ENCODE peak calls at places on chromosomes 4 and X, in eight cellular contexts. C is T-helper 9 cell, F is T follicular helper cell, R is type B pancreatic cell, G is SK-N-DZ, A is fibroblast of mammary gland, Y is thoracic aorta, T is astrocyte of the spinal cord. S is an unnamed sample.

GRCh38 chr4:14667624-14668295 is 334.5 kb upstream of the CPEB2 start:
- DNase-seq in R (no peak), G (no peak), F (no peak), C (no peak), Y (no peak), T (peak; percentile 87), A (no peak), S (no peak)

GRCh38 chr4:53039741-53040458 is 177.8 kb downstream of the RASL11B start:
- DNase-seq in C (no peak), A (no peak), Y (no peak), T (no peak), G (peak; percentile 55), R (no peak), F (no peak), S (no peak)

GRCh38 chr4:94870151-94870550 is 112.4 kb downstream of the BMPR1B start:
- DNase-seq in Y (no peak), F (no peak), R (no peak), C (no peak), A (peak; percentile 21), G (no peak), T (no peak), S (no peak)

GRCh38 chr4:39231660-39232059 is 49.3 kb downstream of the WDR19 start:
- DNase-seq in C (no peak), G (no peak), Y (no peak), F (no peak), T (no peak), R (no peak), A (no peak), S (no peak)

GRCh38 chrX:40173662-40174593 is 76.2 kb upstream of the BCOR start:
- DNase-seq in R (no peak), C (no peak), A (no peak), T (no peak), F (no peak), Y (no peak), G (peak; percentile 56), S (peak; percentile 68)

GRCh38 chr4:155745984-155746383 is 12.8 kb upstream of the GUCY1B1 start:
- DNase-seq in T (peak; percentile 27), R (no peak), C (no peak), G (no peak), A (peak; percentile 88), Y (no peak), F (no peak), S (no peak)

GRCh38 chr4:76308548-76308947 is 2.0 kb downstream of the STBD1 start:
- DNase-seq in G (peak; percentile 4), F (no peak), Y (no peak), A (no peak), R (no peak), C (no peak), T (no peak), S (no peak)

GRCh38 chr4:169870507-169870906 is 112.8 kb upstream of the HPF1 start:
- DNase-seq in T (no peak), G (no peak), C (no peak), R (no peak), A (no peak), Y (no peak), F (no peak), S (no peak)

GRCh38 chr4:36399762-36400353 is 118.4 kb downstream of the DTHD1 start:
- DNase-seq in C (peak; percentile 34), F (peak; percentile 25), A (peak; percentile 2), G (no peak), T (peak; percentile 41), Y (no peak), R (no peak), S (no peak)

GRCh38 chr4:87087015-87087920 is 133.2 kb downstream of the KLHL8 start:
- DNase-seq in F (no peak), Y (no peak), A (no peak), G (no peak), C (no peak), R (no peak), T (no peak), S (no peak)

GRCh38 chr4:89773793-89774192 is 63.2 kb downstream of the SNCA start:
- DNase-seq in R (no peak), C (no peak), A (no peak), G (no peak), F (no peak), T (no peak), Y (no peak), S (no peak)

GRCh38 chr4:760616-761015 is 55.0 kb downstream of the PCGF3 start:
- DNase-seq in F (no peak), R (no peak), G (no peak), C (no peak), Y (no peak), T (no peak), A (no peak), S (no peak)

GRCh38 chr4:2335729-2336101 is 73.8 kb upstream of the MXD4 start:
- DNase-seq in F (no peak), T (no peak), Y (no peak), A (no peak), G (no peak), C (no peak), R (no peak), S (no peak)

GRCh38 chr4:118783887-118784286 is 52.0 kb downstream of the SEC24D start:
- DNase-seq in T (peak; percentile 58), C (no peak), R (no peak), G (no peak), F (no peak), A (peak; percentile 82), Y (no peak), S (no peak)

GRCh38 chrX:444305-444704 is 57.6 kb upstream of the PPP2R3B start:
- DNase-seq in A (no peak), R (no peak), C (no peak), G (no peak), T (no peak), F (no peak), Y (no peak), S (no peak)

GRCh38 chr4:169089004-169089403 is 78.9 kb upstream of the CBR4 start:
- DNase-seq in G (peak; percentile 31), A (no peak), R (no peak), C (no peak), F (no peak), T (no peak), Y (no peak), S (no peak)

GRCh38 chr4:6619466-6620255 is 20.8 kb upstream of the MRFAP1 start:
- DNase-seq in A (no peak), F (no peak), R (no peak), Y (no peak), C (no peak), T (no peak), G (no peak), S (no peak)

GRCh38 chr4:114249561-114250356 is 270.3 kb upstream of the ARSJ start:
- DNase-seq in F (no peak), T (no peak), R (no peak), Y (no peak), A (peak; percentile 26), G (no peak), C (no peak), S (no peak)

GRCh38 chr4:177554966-177555574 is 112.8 kb upstream of the AGA start:
- DNase-seq in C (no peak), A (peak; percentile 46), G (peak; percentile 11), F (no peak), T (peak; percentile 44), R (no peak), Y (no peak), S (no peak)

GRCh38 chr4:1711055-1711905 is 839 bp downstream of the SLBP start:
- DNase-seq in Y (no peak), A (peak; percentile 59), T (peak; percentile 44), F (peak; percentile 25), G (no peak), R (no peak), C (no peak), S (peak; percentile 48)

GRCh38 chr4:165461176-165461835 is 82.5 kb downstream of the CPE start:
- DNase-seq in Y (no peak), A (peak; percentile 71), T (peak; percentile 46), F (no peak), G (no peak), R (no peak), C (no peak), S (no peak)

GRCh38 chrX:50448565-50448964 is 22.1 kb downstream of the DGKK start:
- DNase-seq in T (no peak), G (no peak), C (no peak), A (peak; percentile 47), R (no peak), Y (no peak), F (no peak), S (no peak)

S was measured in H9.